ENCODE peak calls at places on chromosomes 13 and 19, in eight cellular contexts. L, B, F, U, R, V, C and Q are unnamed samples.

GRCh38 chr19:46478356-46478986 is 7.1 kb upstream of the PNMA8A start:
- DNase-seq in L (no peak), B (no peak), F (peak; percentile 48), U (no peak), R (no peak), V (no peak), C (peak; percentile 36), Q (peak; percentile 75)

GRCh38 chr19:45492627-45493470 is 4.0 kb downstream of the RTN2 start:
- DNase-seq in L (no peak), B (peak; percentile 48), F (peak; percentile 65), U (no peak), R (no peak), V (no peak), C (peak; percentile 61), Q (peak; percentile 84)

GRCh38 chr19:49560358-49560900 is 19.9 kb downstream of the NOSIP start:
- DNase-seq in L (peak; percentile 17), B (peak; percentile 59), F (no peak), U (no peak), R (no peak), V (no peak), C (no peak), Q (no peak)

GRCh38 chr13:94602467-94602866 is 810 bp downstream of the GPR180 start:
- DNase-seq in L (no peak), B (no peak), F (no peak), U (no peak), R (no peak), V (no peak), C (no peak), Q (no peak)

GRCh38 chr13:73201601-73202000 is 142.8 kb downstream of the KLF5 start:
- DNase-seq in L (no peak), B (no peak), F (no peak), U (no peak), R (no peak), V (no peak), C (no peak), Q (no peak)

GRCh38 chr13:38844581-38844980 is 146.1 kb downstream of the STOML3 start:
- DNase-seq in L (no peak), B (no peak), F (no peak), U (no peak), R (no peak), V (no peak), C (no peak), Q (no peak)

GRCh38 chr19:610071-610800 is 20.6 kb downstream of the HCN2 start:
- DNase-seq in L (no peak), B (no peak), F (peak; percentile 64), U (no peak), R (no peak), V (no peak), C (no peak), Q (no peak)

GRCh38 chr19:7295912-7296486 is 1.8 kb upstream of the INSR start:
- DNase-seq in L (no peak), B (no peak), F (no peak), U (no peak), R (no peak), V (no peak), C (no peak), Q (no peak)

GRCh38 chr19:10767726-10768125 is 49.8 kb downstream of the DNM2 start:
- DNase-seq in L (peak; percentile 3), B (no peak), F (no peak), U (no peak), R (no peak), V (no peak), C (no peak), Q (no peak)

GRCh38 chr19:31223805-31224534 is 125.3 kb downstream of the TSHZ3 start:
- DNase-seq in L (no peak), B (no peak), F (peak; percentile 89), U (peak; percentile 90), R (no peak), V (peak; percentile 88), C (peak; percentile 90), Q (no peak)

GRCh38 chr13:75495938-75496337 is 14.0 kb upstream of the TBC1D4 start:
- DNase-seq in L (no peak), B (no peak), F (no peak), U (peak; percentile 72), R (no peak), V (peak; percentile 38), C (peak; percentile 68), Q (no peak)